ENCODE peak calls at places on chromosome 11, in six cellular contexts. V is epithelial cell of esophagus; P is NCI-H1092 treated with DMSO at 0.1 percent for 48 hours; X is upper lobe of right lung; N is activated CD4-positive, alpha-beta memory T cell treated with anti-CD3 and anti-CD28 coated beads, Interleukin-2, amount 10 ng/mL, durations not matched to agents 7 days and 5 days; S is H1. K is an unnamed sample.

GRCh38 chr11:129785383-129786111 is 30.1 kb upstream of the TMEM45B start:
- DNase-seq in V (peak), P (peak), X (no peak), N (no peak), S (no peak), K (no peak)

GRCh38 chr11:66228521-66228920 is 39.9 kb upstream of the RAB1B start:
- DNase-seq in V (peak), P (no peak), X (no peak), N (no peak), S (no peak), K (no peak)

GRCh38 chr11:118612378-118612777 is 5.0 kb downstream of the PHLDB1 start:
- DNase-seq in V (no peak), P (no peak), X (no peak), N (no peak), S (no peak), K (peak)

GRCh38 chr11:12827929-12828812 is 153.9 kb downstream of the TEAD1 start:
- DNase-seq in V (peak), P (peak), X (no peak), N (no peak), S (no peak), K (peak)

GRCh38 chr11:61841636-61842332 is 13.7 kb downstream of the FADS2 start:
- DNase-seq in V (no peak), P (no peak), X (no peak), N (no peak), S (no peak), K (no peak)

GRCh38 chr11:133506023-133506422 is 26.3 kb downstream of the OPCML start:
- DNase-seq in V (no peak), P (no peak), X (no peak), N (no peak), S (no peak), K (no peak)

GRCh38 chr11:1308745-1309497 is 511 bp downstream of the TOLLIP start:
- DNase-seq in V (peak), P (no peak), X (no peak), N (no peak), S (no peak), K (no peak)

GRCh38 chr11:10002221-10002620 is 291.8 kb downstream of the SBF2 start:
- DNase-seq in V (no peak), P (no peak), X (no peak), N (no peak), S (no peak), K (no peak)

GRCh38 chr11:27427183-27427980 is 45.2 kb downstream of the LGR4 start:
- DNase-seq in V (peak), P (peak), X (no peak), N (no peak), S (no peak), K (no peak)

GRCh38 chr11:11985016-11985715 is 23.3 kb downstream of the DKK3 start:
- DNase-seq in V (peak), P (no peak), X (peak), N (no peak), S (no peak), K (no peak)

GRCh38 chr11:44507896-44508440 is 57.5 kb upstream of the CD82 start:
- DNase-seq in V (no peak), P (no peak), X (no peak), N (no peak), S (no peak), K (no peak)

GRCh38 chr11:125300791-125301218 is 136.3 kb downstream of the PKNOX2 start:
- DNase-seq in V (peak), P (peak), X (no peak), N (no peak), S (no peak), K (no peak)

GRCh38 chr11:79249341-79249993 is 191.4 kb downstream of the TENM4 start:
- DNase-seq in V (peak), P (no peak), X (no peak), N (no peak), S (no peak), K (no peak)

GRCh38 chr11:77215106-77215505 is 86.4 kb downstream of the GDPD4 start:
- DNase-seq in V (no peak), P (no peak), X (no peak), N (peak), S (no peak), K (no peak)

GRCh38 chr11:1572200-1573076 is at the start of gene DUSP8:
- DNase-seq in V (peak), P (peak), X (peak), N (peak), S (peak), K (peak)

GRCh38 chr11:11703885-11704284 is 82.1 kb upstream of the GALNT18 start:
- DNase-seq in V (no peak), P (no peak), X (no peak), N (no peak), S (no peak), K (no peak)

GRCh38 chr11:128522943-128523518 is 64.3 kb downstream of the ETS1 start:
- DNase-seq in V (no peak), P (no peak), X (no peak), N (peak), S (no peak), K (no peak)

GRCh38 chr11:118180300-118180703 is 3.9 kb upstream of the SCN2B start:
- DNase-seq in V (peak), P (no peak), X (no peak), N (no peak), S (peak), K (no peak)

GRCh38 chr11:44573333-44573732 is 7.9 kb downstream of the CD82 start:
- DNase-seq in V (peak), P (no peak), X (no peak), N (no peak), S (no peak), K (no peak)

GRCh38 chr11:67648796-67649613 is 1.5 kb downstream of the ACY3 start:
- DNase-seq in V (no peak), P (no peak), X (no peak), N (no peak), S (no peak), K (peak)

GRCh38 chr11:2576116-2576515 is 123.7 kb downstream of the KCNQ1OT1 start:
- DNase-seq in V (no peak), P (no peak), X (peak), N (no peak), S (no peak), K (peak)

GRCh38 chr11:12266943-12267342 is 110.4 kb upstream of the PARVA start:
- DNase-seq in V (no peak), P (no peak), X (no peak), N (no peak), S (no peak), K (peak)